ENCODE peak calls at places on chromosomes 16 and 17, in five cellular contexts. F is tibial artery, O is RWPE1, A is A549, J is GM13977. B is an unnamed sample.

GRCh38 chr16:54437921-54438320 is 151.3 kb upstream of the IRX3 start:
- DNase-seq in F (no peak), O (no peak), A (no peak), J (no peak), B (no peak)

GRCh38 chr16:56370836-56371235 is 54.5 kb downstream of the AMFR start:
- DNase-seq in F (no peak), O (no peak), A (no peak), J (no peak), B (no peak)

GRCh38 chr17:15290186-15290536 is 25.0 kb upstream of the PMP22 start:
- DNase-seq in F (no peak), O (no peak), A (no peak), J (no peak), B (no peak)

GRCh38 chr16:56417138-56417537 is 8.2 kb downstream of the AMFR start:
- DNase-seq in F (no peak), O (no peak), A (no peak), J (no peak), B (no peak)

GRCh38 chr17:7043544-7044268 is at the start of gene SLC16A11:
- DNase-seq in F (peak), O (no peak), A (no peak), J (peak), B (peak)

GRCh38 chr17:7448461-7448860 is 3.6 kb downstream of the CHRNB1 start:
- DNase-seq in F (no peak), O (no peak), A (no peak), J (no peak), B (no peak)

GRCh38 chr17:34757611-34758010 is 178.2 kb downstream of the TMEM132E start:
- DNase-seq in F (no peak), O (no peak), A (no peak), J (no peak), B (no peak)

GRCh38 chr17:57685499-57686132 is 59.5 kb downstream of the CCDC182 start:
- DNase-seq in F (no peak), O (no peak), A (no peak), J (no peak), B (no peak)

GRCh38 chr17:49510059-49510719 is 15.1 kb downstream of the NGFR start:
- DNase-seq in F (no peak), O (no peak), A (no peak), J (no peak), B (no peak)

GRCh38 chr17:52986056-52986662 is 827.6 kb upstream of the CA10 start:
- DNase-seq in F (no peak), O (no peak), A (no peak), J (no peak), B (no peak)

GRCh38 chr17:56761387-56761786 is 72.3 kb downstream of the C17orf67 start:
- DNase-seq in F (no peak), O (no peak), A (no peak), J (no peak), B (no peak)

GRCh38 chr16:3264137-3265036 is 8.0 kb upstream of the MEFV start:
- DNase-seq in F (peak), O (peak), A (peak), J (peak), B (peak)

GRCh38 chr16:19559242-19559910 is 3.9 kb downstream of the VPS35L start:
- DNase-seq in F (no peak), O (peak), A (peak), J (peak), B (peak)

GRCh38 chr17:306116-306515 is 46.5 kb downstream of the RPH3AL start:
- DNase-seq in F (no peak), O (no peak), A (no peak), J (no peak), B (no peak)

GRCh38 chr16:84049403-84050060 is 6.9 kb upstream of the SLC38A8 start:
- DNase-seq in F (no peak), O (no peak), A (no peak), J (no peak), B (no peak)

GRCh38 chr17:74132354-74132753 is 71.1 kb upstream of the RPL38 start:
- DNase-seq in F (no peak), O (no peak), A (no peak), J (no peak), B (no peak)

GRCh38 chr17:16135461-16135860 is 79.9 kb downstream of the NCOR1 start:
- DNase-seq in F (no peak), O (no peak), A (no peak), J (no peak), B (no peak)

GRCh38 chr17:4948997-4949320 is 629 bp upstream of the PFN1 start:
- DNase-seq in F (peak), O (peak), A (no peak), J (peak), B (peak)

GRCh38 chr17:73005360-73005759 is 87.1 kb downstream of the SLC39A11 start:
- DNase-seq in F (no peak), O (no peak), A (no peak), J (no peak), B (no peak)

GRCh38 chr17:4806420-4806769 is 557 bp upstream of the PLD2 start:
- DNase-seq in F (no peak), O (no peak), A (no peak), J (no peak), B (no peak)

GRCh38 chr16:27111486-27111885 is 44.8 kb downstream of the C16orf82 start:
- DNase-seq in F (no peak), O (no peak), A (no peak), J (no peak), B (no peak)

GRCh38 chr17:63753215-63753614 is 11.6 kb upstream of the STRADA start:
- DNase-seq in F (no peak), O (no peak), A (no peak), J (no peak), B (no peak)

GRCh38 chr17:55327225-55328088 is 62.7 kb downstream of the HLF start:
- DNase-seq in F (no peak), O (peak), A (no peak), J (no peak), B (no peak)

GRCh38 chr16:12043953-12044352 is 67.4 kb downstream of the SNX29 start:
- DNase-seq in F (no peak), O (no peak), A (no peak), J (no peak), B (no peak)

GRCh38 chr16:54720259-54720658 is 210.4 kb upstream of the IRX5 start:
- DNase-seq in F (no peak), O (peak), A (no peak), J (no peak), B (no peak)

GRCh38 chr17:30964878-30965277 is 6.0 kb upstream of the RNF135 start:
- DNase-seq in F (no peak), O (no peak), A (no peak), J (no peak), B (no peak)

GRCh38 chr17:42683407-42684031 is 1.2 kb downstream of the CNTNAP1 start:
- DNase-seq in F (no peak), O (no peak), A (no peak), J (peak), B (peak)

GRCh38 chr16:30131869-30132475 is 9.0 kb upstream of the MAPK3 start:
- DNase-seq in F (no peak), O (no peak), A (no peak), J (no peak), B (no peak)

GRCh38 chr16:68206224-68206623 is 29.7 kb downstream of the ESRP2 start:
- DNase-seq in F (no peak), O (no peak), A (no peak), J (no peak), B (no peak)

GRCh38 chr16:85513649-85514048 is 99.5 kb upstream of the GSE1 start:
- DNase-seq in F (no peak), O (no peak), A (no peak), J (no peak), B (no peak)

GRCh38 chr17:58520843-58521430 is 6.5 kb upstream of the MTMR4 start:
- DNase-seq in F (no peak), O (no peak), A (no peak), J (no peak), B (no peak)

GRCh38 chr17:55275894-55276804 is 11.4 kb downstream of the HLF start:
- DNase-seq in F (no peak), O (peak), A (no peak), J (no peak), B (no peak)

GRCh38 chr17:81870155-81870977 is 771 bp downstream of the ARHGDIA start:
- DNase-seq in F (no peak), O (no peak), A (no peak), J (peak), B (no peak)

GRCh38 chr16:46883690-46884512 is at the start of gene GPT2:
- DNase-seq in F (peak), O (peak), A (peak), J (peak), B (peak)
- TF ChIP-seq CTCF in F (peak), O (no peak), A (no peak), J (no peak), B (peak)

DNA sequence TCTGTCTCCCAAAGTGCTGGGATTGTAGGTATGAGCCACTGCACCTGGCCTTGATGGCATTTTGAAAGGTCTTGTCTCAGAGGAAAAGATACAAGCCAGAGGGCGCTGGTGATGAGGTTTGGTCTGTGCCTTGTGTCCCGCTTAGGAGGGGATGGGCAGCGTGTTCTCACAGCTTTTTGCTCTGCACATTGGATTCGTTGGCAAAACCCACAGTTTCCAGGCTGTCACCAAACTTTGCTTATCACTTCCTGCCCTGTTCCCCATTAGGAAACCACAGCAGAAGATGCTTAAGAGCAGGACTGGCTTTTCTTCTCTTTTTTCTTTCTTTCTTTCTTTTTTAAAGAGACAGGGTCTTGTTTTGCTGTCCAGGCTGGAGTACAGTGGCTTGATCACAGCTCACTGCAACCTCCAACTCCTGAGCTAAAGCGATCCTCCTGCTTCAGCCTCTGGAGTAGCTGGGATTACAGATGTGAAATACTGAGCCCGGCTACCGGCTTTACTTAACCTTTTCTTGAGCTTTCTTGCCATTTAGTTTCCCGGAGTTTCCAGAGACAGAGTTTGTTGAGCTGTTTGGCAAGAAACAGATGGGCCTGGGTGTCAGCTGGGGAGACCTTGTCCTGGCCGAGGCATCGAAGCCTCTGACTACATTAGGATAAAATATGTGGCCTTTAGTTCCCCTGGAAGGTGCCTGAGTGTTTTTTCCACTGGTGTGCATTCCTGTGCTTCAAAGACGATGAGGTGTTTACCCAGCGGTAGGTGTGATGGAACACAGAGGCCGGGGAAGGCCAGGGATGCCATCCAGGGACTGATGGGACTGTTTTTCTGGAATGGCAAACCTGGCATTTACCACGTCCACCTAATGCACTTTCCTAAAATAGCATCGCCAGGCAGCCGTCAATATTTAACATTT is 112.9 kb downstream of the ABCC1 start:
- DNase-seq in F (no peak), O (no peak), A (no peak), J (no peak), B (peak)
- TF ChIP-seq CTCF in F (no peak), O (no peak), A (no peak), J (peak), B (no peak)

DNA sequence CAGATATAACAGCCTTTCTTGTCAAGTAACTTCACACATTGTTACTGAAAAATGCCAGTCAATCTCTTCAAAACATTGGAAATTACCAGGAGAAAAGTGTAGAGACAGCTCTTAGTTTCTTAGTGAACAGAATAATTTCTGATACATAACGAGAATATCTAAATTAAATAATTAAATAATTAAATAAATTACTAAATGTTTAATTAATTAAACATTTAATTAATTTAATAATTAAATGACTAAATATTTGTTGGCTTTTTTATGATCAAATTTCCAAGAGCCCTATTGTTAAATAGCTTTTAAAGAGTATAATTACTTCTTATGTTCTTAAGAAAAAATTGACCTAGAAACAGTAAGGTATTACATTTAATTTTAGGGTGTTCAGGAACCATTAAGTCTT is 129.6 kb downstream of the SSH2 start:
- DNase-seq in F (no peak), O (no peak), A (no peak), J (no peak), B (no peak)
- TF ChIP-seq CTCF in F (no peak), O (no peak), A (no peak), J (no peak), B (no peak)

GRCh38 chr17:1455748-1456599 is at the start of gene CRK:
- DNase-seq in F (peak), O (peak), A (peak), J (peak), B (peak)
- TF ChIP-seq CTCF in F (no peak), O (no peak), A (no peak), J (no peak), B (no peak)

GRCh38 chr16:78004501-78004900 is 17.8 kb upstream of the CLEC3A start:
- DNase-seq in F (no peak), O (no peak), A (no peak), J (no peak), B (no peak)

GRCh38 chr16:78007121-78007520 is 15.2 kb upstream of the CLEC3A start:
- DNase-seq in F (no peak), O (no peak), A (no peak), J (no peak), B (no peak)

GRCh38 chr16:78002915-78003538 is 19.3 kb upstream of the CLEC3A start:
- DNase-seq in F (peak), O (peak), A (peak), J (peak), B (peak)

DNA sequence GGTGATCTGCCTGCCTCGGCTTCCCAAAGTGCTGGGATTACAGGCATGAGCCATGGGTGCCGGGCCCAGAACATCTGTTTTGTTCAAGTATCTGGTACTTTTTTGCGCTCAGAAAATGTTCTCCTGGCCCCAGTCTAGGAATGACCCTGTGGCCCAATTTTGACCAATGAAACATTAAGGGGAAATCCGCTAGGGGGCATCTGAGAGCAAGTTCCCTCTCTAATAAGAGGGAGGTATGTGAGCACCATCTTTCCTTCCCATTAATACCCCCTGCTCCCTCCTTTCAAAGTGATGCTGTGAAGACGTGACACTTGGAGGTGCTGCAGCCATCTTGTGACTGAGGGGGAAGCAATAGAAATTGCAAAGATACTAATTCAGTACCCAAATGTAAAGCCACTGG is 16.5 kb upstream of the CLEC3A start:
- DNase-seq in F (no peak), O (no peak), A (peak), J (peak), B (peak)
- TF ChIP-seq CTCF in F (no peak), O (no peak), A (peak), J (peak), B (no peak)

DNA sequence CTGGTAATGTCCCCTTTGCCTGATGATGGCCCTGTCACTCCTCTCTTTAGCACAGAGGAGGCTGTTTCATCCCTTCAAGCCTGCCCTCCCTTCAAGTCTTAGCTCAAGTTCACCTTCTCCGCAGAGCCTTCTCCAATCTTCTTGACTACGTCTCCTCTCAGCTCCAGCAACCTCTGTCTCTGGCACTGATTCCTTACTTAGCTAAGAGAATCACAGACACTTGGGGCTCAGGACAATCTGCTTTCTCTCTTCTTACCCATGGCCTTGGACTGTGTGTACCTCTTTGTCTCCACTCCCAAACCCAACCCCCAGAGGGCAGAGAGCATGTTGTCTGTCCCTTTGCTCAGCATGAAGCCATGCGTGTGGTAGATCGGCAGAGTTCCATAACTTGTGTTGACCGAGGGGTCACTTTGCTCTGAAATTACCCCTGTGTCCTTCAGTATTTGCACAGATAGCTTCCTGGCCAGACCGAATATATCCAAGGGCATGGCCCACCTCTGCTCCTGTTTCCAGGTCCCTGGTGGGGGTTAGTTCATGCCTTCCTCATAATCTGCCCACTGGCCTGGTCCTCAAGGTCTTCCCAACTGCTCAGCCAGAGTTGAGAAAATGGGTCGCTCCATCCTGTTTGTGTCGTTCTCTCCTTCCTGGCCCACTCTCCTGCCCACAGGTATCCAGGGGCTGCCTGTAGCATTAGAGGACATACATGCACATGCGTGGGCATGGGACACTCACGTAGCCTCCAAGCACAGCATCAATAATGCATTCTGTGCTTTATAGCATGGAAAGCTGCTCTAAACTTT is 41.6 kb downstream of the MAPT start:
- DNase-seq in F (no peak), O (no peak), A (no peak), J (no peak), B (no peak)
- TF ChIP-seq CTCF in F (no peak), O (no peak), A (no peak), J (no peak), B (no peak)

DNA sequence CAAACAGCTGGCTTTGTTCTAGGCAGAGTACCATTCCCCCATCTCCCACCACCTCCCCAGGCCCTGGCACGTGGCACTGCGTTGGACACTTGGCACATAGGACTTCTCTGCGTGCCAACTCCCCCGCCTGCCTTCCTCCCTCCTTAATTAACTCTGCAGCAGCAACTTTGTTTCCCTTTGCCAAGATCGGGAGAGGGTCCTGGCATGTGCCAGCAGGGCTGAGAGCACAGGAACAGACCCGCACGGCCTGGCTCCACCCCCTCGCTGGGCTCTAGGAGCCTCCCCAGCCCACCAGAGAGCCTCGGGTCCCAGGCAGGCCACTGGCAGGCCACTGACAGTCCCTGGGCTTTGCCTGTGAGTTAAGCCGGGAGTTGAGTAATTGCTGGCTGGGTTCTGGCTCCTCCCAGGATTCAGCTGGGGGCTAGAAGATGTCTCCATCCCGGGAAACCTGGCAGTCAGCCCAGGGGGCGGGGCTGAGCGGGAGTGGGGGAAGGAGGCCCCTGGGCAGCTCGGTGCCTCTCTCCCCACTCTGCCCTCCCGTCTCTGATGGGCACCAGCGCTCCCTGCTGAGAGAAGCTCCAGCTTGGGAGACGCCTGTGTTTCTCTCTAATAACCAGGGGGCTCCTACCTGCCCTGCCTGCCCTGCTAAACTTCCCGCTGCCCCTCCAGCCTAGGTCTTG is 224.0 kb upstream of the TNRC6C start:
- DNase-seq in F (peak), O (peak), A (peak), J (no peak), B (no peak)
- TF ChIP-seq CTCF in F (no peak), O (no peak), A (no peak), J (no peak), B (no peak)

GRCh38 chr16:71479420-71479819 is 9.7 kb downstream of the ZNF19 start:
- DNase-seq in F (no peak), O (no peak), A (no peak), J (no peak), B (no peak)
- TF ChIP-seq CTCF in F (peak), O (no peak), A (no peak), J (peak), B (peak)

B was measured in GM13976.